ENCODE peak calls at places on chromosomes 6 and 20, in five cellular contexts. D, V, C, B and G are unnamed samples.

GRCh38 chr20:24828992-24829648 is 119.9 kb upstream of the CST7 start:
- DNase-seq in D (no peak), V (no peak), C (no peak), B (no peak), G (no peak)

GRCh38 chr6:136783495-136784270 is 8.6 kb downstream of the MAP3K5 start:
- DNase-seq in D (no peak), V (no peak), C (no peak), B (no peak), G (peak)

GRCh38 chr6:101398716-101399626 is 5.5 kb downstream of the GRIK2 start:
- DNase-seq in D (no peak), V (no peak), C (no peak), B (no peak), G (no peak)

GRCh38 chr6:101011165-101011564 is 130.0 kb upstream of the ASCC3 start:
- DNase-seq in D (no peak), V (peak), C (peak), B (no peak), G (no peak)

GRCh38 chr20:46575794-46576495 is 25.5 kb upstream of the OCSTAMP start:
- DNase-seq in D (no peak), V (no peak), C (no peak), B (no peak), G (no peak)

GRCh38 chr20:58921564-58921963 is 59.5 kb upstream of the NELFCD start:
- DNase-seq in D (no peak), V (no peak), C (no peak), B (no peak), G (no peak)

GRCh38 chr6:158894192-158894591 is 75.0 kb upstream of the EZR start:
- DNase-seq in D (no peak), V (peak), C (peak), B (no peak), G (no peak)

GRCh38 chr20:12955611-12956010 is 53.2 kb upstream of the SPTLC3 start:
- DNase-seq in D (no peak), V (no peak), C (no peak), B (no peak), G (no peak)

GRCh38 chr6:119096683-119097310 is 18.3 kb upstream of the FAM184A start:
- DNase-seq in D (peak), V (no peak), C (no peak), B (no peak), G (no peak)

GRCh38 chr20:8994045-8994444 is 74.8 kb upstream of the PLCB4 start:
- DNase-seq in D (no peak), V (no peak), C (no peak), B (no peak), G (no peak)

GRCh38 chr6:39952170-39952569 is 17.9 kb upstream of the MOCS1 start:
- DNase-seq in D (no peak), V (no peak), C (no peak), B (no peak), G (no peak)

GRCh38 chr6:151847064-151847463 is 39.6 kb downstream of the ESR1 start:
- DNase-seq in D (no peak), V (peak), C (peak), B (no peak), G (no peak)

GRCh38 chr6:7593234-7593633 is 3.2 kb downstream of the SNRNP48 start:
- DNase-seq in D (no peak), V (no peak), C (no peak), B (no peak), G (no peak)

GRCh38 chr20:4266183-4266582 is 250.8 kb upstream of the RNF24 start:
- DNase-seq in D (no peak), V (no peak), C (no peak), B (no peak), G (no peak)

GRCh38 chr6:143119260-143119659 is 58.6 kb downstream of the AIG1 start:
- DNase-seq in D (no peak), V (no peak), C (no peak), B (no peak), G (no peak)

GRCh38 chr6:29589423-29590048 is 4.6 kb downstream of the OR2H2 start:
- DNase-seq in D (peak), V (peak), C (peak), B (peak), G (no peak)

GRCh38 chr6:4583026-4583425 is 193.2 kb upstream of the CDYL start:
- DNase-seq in D (no peak), V (no peak), C (no peak), B (no peak), G (no peak)

GRCh38 chr20:19977373-19977770 is 39.8 kb upstream of the NAA20 start:
- DNase-seq in D (no peak), V (peak), C (no peak), B (no peak), G (no peak)

GRCh38 chr6:47162231-47162630 is 120.1 kb upstream of the ADGRF1 start:
- DNase-seq in D (no peak), V (peak), C (no peak), B (no peak), G (no peak)

GRCh38 chr20:59747671-59748515 is 143.6 kb downstream of the PHACTR3 start:
- DNase-seq in D (no peak), V (no peak), C (no peak), B (no peak), G (no peak)

GRCh38 chr6:21033575-21034026 is 499.3 kb downstream of the CDKAL1 start:
- DNase-seq in D (peak), V (peak), C (peak), B (no peak), G (no peak)

GRCh38 chr20:50120935-50121693 is 8.2 kb upstream of the UBE2V1 start:
- DNase-seq in D (peak), V (peak), C (peak), B (peak), G (peak)

GRCh38 chr6:151494235-151494950 is 576 bp downstream of the CCDC170 start:
- DNase-seq in D (no peak), V (peak), C (peak), B (peak), G (peak)

GRCh38 chr6:90199900-90200299 is 96.7 kb downstream of the BACH2 start:
- DNase-seq in D (no peak), V (no peak), C (no peak), B (no peak), G (no peak)

DNA sequence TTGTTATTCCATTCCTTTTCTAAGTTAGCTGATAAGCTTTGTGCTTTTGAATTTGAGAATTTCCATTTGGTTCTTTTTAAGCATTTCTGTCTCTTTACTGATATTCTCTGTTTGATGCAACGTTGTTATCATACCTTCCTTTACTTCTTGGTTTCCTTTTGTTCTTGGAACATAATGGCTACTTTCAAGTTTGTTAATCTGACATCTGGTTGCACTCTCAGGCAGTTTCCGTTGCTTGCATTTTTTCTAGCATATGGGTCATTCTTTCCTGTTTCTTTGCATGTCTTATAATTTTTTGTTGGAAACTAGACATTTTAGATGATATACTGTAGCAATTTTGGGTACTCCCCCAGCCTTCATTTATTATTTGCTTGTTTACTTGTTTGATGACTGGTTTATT is 12.5 kb downstream of the CDC5L start:
- DNase-seq in D (no peak), V (no peak), C (no peak), B (no peak), G (no peak)
- H3K4me3 ChIP-seq in D (no peak), V (no peak), C (no peak), B (no peak), G (no peak)

GRCh38 chr20:44731657-44732056 is 14.0 kb upstream of the KCNK15 start:
- DNase-seq in D (no peak), V (no peak), C (no peak), B (peak), G (no peak)
- H3K4me3 ChIP-seq in D (no peak), V (no peak), C (no peak), B (no peak), G (no peak)

GRCh38 chr6:42507195-42507594 is 55.5 kb upstream of the TRERF1 start:
- DNase-seq in D (no peak), V (no peak), C (no peak), B (no peak), G (no peak)

GRCh38 chr6:42503894-42504293 is 52.2 kb upstream of the TRERF1 start:
- DNase-seq in D (no peak), V (no peak), C (no peak), B (no peak), G (no peak)

GRCh38 chr6:42506070-42506469 is 54.3 kb upstream of the TRERF1 start:
- DNase-seq in D (no peak), V (no peak), C (no peak), B (no peak), G (no peak)

GRCh38 chr6:42502990-42503389 is 51.3 kb upstream of the TRERF1 start:
- DNase-seq in D (no peak), V (no peak), C (no peak), B (no peak), G (no peak)

GRCh38 chr6:42505377-42505702 is 53.6 kb upstream of the TRERF1 start:
- DNase-seq in D (no peak), V (peak), C (no peak), B (no peak), G (no peak)
- H3K4me3 ChIP-seq in D (no peak), V (no peak), C (peak), B (no peak), G (no peak)

GRCh38 chr6:165950316-165950715 is 217.3 kb downstream of the TBXT start:
- DNase-seq in D (no peak), V (no peak), C (no peak), B (no peak), G (no peak)

GRCh38 chr6:165956874-165957273 is 210.8 kb downstream of the TBXT start:
- DNase-seq in D (no peak), V (no peak), C (no peak), B (no peak), G (no peak)

DNA sequence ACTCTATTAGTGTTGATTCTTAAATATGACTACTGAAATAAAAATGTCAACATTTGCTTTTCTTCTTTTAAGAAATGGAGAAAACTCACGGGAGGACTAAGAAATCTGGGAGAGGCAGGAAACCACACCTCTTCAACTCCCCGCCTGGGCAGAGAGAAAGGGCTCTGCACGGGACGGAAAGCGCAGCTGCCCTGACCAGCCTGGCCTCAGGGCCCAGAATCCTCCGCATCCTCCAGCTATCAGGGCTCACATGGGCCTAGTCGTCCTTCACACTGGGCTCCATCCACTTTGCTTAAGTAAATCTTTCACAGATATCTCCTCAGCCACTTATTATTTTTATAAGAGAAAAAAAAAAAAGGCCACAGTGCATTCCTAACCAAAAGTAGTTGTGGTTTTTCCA is 215.1 kb downstream of the TBXT start:
- DNase-seq in D (no peak), V (no peak), C (no peak), B (no peak), G (no peak)
- H3K4me3 ChIP-seq in D (no peak), V (no peak), C (no peak), B (no peak), G (no peak)

GRCh38 chr6:11025094-11025493 is 19.0 kb downstream of the ELOVL2 start:
- DNase-seq in D (no peak), V (no peak), C (no peak), B (no peak), G (no peak)

GRCh38 chr6:11027565-11028110 is 16.5 kb downstream of the ELOVL2 start:
- DNase-seq in D (no peak), V (no peak), C (no peak), B (no peak), G (no peak)

GRCh38 chr6:11023032-11023431 is 21.1 kb downstream of the ELOVL2 start:
- DNase-seq in D (no peak), V (no peak), C (no peak), B (no peak), G (no peak)

GRCh38 chr6:11028959-11029358 is 15.1 kb downstream of the ELOVL2 start:
- DNase-seq in D (no peak), V (no peak), C (no peak), B (no peak), G (no peak)

GRCh38 chr6:11025911-11026635 is 18.0 kb downstream of the ELOVL2 start:
- DNase-seq in D (no peak), V (no peak), C (no peak), B (no peak), G (no peak)
- H3K4me3 ChIP-seq in D (no peak), V (no peak), C (no peak), B (no peak), G (no peak)

GRCh38 chr6:133243723-133244122 is 2.6 kb downstream of the EYA4 start:
- DNase-seq in D (no peak), V (no peak), C (no peak), B (no peak), G (no peak)

GRCh38 chr6:133241088-133241900 is at the start of gene EYA4:
- DNase-seq in D (no peak), V (peak), C (peak), B (no peak), G (peak)

GRCh38 chr6:133241901-133242760 is 974 bp downstream of the EYA4 start:
- DNase-seq in D (no peak), V (no peak), C (peak), B (no peak), G (no peak)

GRCh38 chr6:133244502-133244901 is 3.3 kb downstream of the EYA4 start:
- DNase-seq in D (no peak), V (no peak), C (no peak), B (no peak), G (no peak)

GRCh38 chr6:133242761-133243590 is 1.8 kb downstream of the EYA4 start:
- DNase-seq in D (no peak), V (no peak), C (peak), B (no peak), G (no peak)
- H3K4me3 ChIP-seq in D (no peak), V (peak), C (peak), B (peak), G (no peak)

GRCh38 chr20:63566395-63567131 is 7.5 kb downstream of the HELZ2 start:
- DNase-seq in D (peak), V (no peak), C (no peak), B (no peak), G (no peak)

GRCh38 chr20:63567132-63567381 is 7.0 kb downstream of the HELZ2 start:
- DNase-seq in D (no peak), V (no peak), C (no peak), B (no peak), G (no peak)

GRCh38 chr20:63568170-63568981 is 5.7 kb downstream of the HELZ2 start:
- DNase-seq in D (no peak), V (no peak), C (no peak), B (no peak), G (no peak)

GRCh38 chr20:63568986-63569949 is 4.8 kb downstream of the HELZ2 start:
- DNase-seq in D (no peak), V (no peak), C (no peak), B (no peak), G (no peak)

GRCh38 chr20:63567382-63568169 is 6.5 kb downstream of the HELZ2 start:
- DNase-seq in D (no peak), V (no peak), C (no peak), B (peak), G (peak)
- H3K4me3 ChIP-seq in D (no peak), V (no peak), C (no peak), B (no peak), G (no peak)

DNA sequence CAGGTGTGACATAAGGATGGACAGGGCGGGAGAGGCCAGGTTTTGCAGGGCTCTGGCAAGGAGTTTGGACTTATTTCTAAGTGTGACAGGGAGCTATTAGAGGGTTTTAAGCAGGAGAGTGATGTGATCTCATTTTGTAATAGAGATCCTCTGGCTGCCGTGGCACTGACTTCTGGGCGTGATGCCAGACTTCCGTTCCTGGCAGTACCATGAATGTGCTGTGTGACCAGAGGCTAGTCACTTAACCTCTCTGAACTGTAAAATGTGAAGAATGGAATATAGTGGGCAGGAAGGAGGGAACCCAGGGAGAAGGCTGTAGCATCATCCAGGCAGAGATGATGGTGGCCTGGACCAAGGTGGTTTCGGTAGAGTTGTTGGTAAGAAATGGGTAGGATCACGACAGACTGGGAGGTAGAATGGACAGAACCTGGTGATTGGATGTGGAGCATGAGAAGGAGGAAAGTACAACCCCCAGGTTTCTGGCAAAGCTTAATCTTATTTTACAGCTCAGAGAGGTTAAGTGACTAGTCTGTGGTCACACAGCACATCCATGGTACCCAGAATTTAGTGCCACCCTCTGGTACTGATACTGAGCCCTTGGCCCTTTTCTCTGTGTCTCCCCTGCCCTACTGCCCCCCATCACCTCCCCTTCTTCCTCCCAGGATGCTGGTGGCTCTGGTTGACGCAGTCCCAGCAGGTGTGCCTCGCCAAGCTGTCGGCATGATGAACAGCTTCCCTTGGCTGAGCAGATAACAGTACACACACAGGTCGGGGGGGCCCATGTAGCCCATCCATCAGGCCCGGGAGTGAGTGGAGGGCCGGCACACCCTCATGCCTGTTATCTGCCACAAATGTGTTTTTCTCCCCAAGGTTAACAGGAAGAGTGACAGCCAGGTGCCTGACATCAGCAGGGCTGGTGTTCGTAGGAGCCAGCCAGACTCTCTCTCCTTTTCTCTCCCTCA is 52.9 kb upstream of the CTNNBL1 start:
- DNase-seq in D (no peak), V (peak), C (no peak), B (no peak), G (no peak)
- H3K4me3 ChIP-seq in D (no peak), V (no peak), C (no peak), B (no peak), G (no peak)

DNA sequence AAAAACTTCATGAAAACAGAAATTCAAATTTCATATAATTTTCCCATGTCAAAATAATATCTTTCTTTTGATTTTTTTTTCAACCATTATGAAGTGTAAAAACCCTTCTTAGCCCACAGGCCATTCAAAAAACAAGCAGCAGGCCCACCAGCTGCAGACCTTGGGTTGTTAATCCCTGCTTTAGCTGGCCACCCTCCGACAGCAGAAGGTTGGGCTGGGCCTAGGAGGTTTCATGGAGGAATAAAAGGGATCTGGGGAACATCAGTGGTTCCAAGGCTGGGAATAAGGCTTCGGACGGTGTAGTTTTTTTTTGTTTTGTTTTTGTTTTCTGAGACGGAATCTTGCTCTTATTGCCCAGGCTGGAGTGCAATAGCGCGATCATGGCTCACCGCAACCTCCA is 3.6 kb upstream of the HSP90AB1 start:
- DNase-seq in D (no peak), V (no peak), C (no peak), B (no peak), G (no peak)
- H3K4me3 ChIP-seq in D (no peak), V (no peak), C (no peak), B (no peak), G (no peak)

DNA sequence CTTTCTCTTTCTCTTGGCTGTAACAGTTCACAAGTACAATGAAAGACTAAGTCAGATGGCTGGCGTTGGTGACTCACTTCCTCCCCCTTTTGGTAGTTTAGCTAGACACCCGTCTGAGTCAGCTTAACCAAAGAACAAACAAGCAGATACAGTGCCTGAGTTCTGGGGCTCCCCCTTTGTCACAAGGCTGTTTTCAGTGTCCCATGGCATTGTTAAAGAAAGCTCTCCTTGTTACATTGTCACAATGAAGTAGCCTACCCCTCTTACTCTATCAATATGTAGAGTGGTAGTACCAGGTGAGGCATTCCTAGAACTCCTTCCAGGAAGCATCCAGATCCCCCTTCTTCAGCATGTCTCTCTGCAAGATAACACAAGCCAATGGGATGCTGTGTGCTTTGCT is 38.6 kb downstream of the KIAA0408 start:
- DNase-seq in D (peak), V (peak), C (peak), B (peak), G (no peak)
- H3K4me3 ChIP-seq in D (no peak), V (no peak), C (no peak), B (no peak), G (no peak)